ENCODE peak calls at places on chromosome 1, in ten cellular contexts. V is HT1080, I is HEK293T, N is foreskin fibroblast, R is aorta, Y is posterior vena cava, K is COLO829, A is mucosa of gallbladder, H is type B pancreatic cell, Z is heart right ventricle. Q is an unnamed sample.

GRCh38 chr1:172135076-172135672 is 285.3 kb upstream of the C1orf105 start:
- DNase-seq in V (no peak), I (peak), N (no peak), R (no peak), Y (no peak), K (no peak), A (peak), H (no peak), Z (no peak), Q (peak)

GRCh38 chr1:1597275-1597930 is 2.5 kb downstream of the FNDC10 start:
- DNase-seq in V (no peak), I (no peak), N (peak), R (no peak), Y (no peak), K (no peak), A (no peak), H (no peak), Z (no peak), Q (no peak)

GRCh38 chr1:17913326-17914115 is 158.4 kb downstream of the ACTL8 start:
- DNase-seq in V (no peak), I (no peak), N (no peak), R (no peak), Y (no peak), K (no peak), A (no peak), H (no peak), Z (no peak), Q (no peak)

GRCh38 chr1:10724948-10725852 is 71.2 kb downstream of the CASZ1 start:
- DNase-seq in V (no peak), I (no peak), N (peak), R (peak), Y (no peak), K (no peak), A (peak), H (no peak), Z (no peak), Q (no peak)

GRCh38 chr1:44701141-44701573 is 26.6 kb downstream of the ARMH1 start:
- DNase-seq in V (no peak), I (no peak), N (no peak), R (no peak), Y (no peak), K (no peak), A (no peak), H (no peak), Z (no peak), Q (no peak)

GRCh38 chr1:208557046-208557445 is 312.9 kb upstream of the PLXNA2 start:
- DNase-seq in V (no peak), I (no peak), N (no peak), R (no peak), Y (no peak), K (no peak), A (no peak), H (no peak), Z (no peak), Q (no peak)

GRCh38 chr1:230306158-230306557 is 120.0 kb downstream of the PGBD5 start:
- DNase-seq in V (no peak), I (no peak), N (no peak), R (no peak), Y (peak), K (no peak), A (no peak), H (no peak), Z (no peak), Q (no peak)

GRCh38 chr1:76713535-76713934 is 153.7 kb upstream of the ST6GALNAC5 start:
- DNase-seq in V (no peak), I (no peak), N (no peak), R (no peak), Y (no peak), K (no peak), A (no peak), H (no peak), Z (no peak), Q (peak)